ENCODE peak calls at places on chromosomes 7 and 10, in ten cellular contexts. E is activated CD4-positive, alpha-beta T cell treated with anti-CD3 and anti-CD28 coated beads, Interleukin-2, amount 50 U/mL, for 1 hour; X is NCI-H1092 treated with DMSO at 0.1 percent for 48 hours; D is T-cell; I is H1; C is suprapubic skin; L is neuronal stem cell; M is hippocampal formation; O is NCI-H460; R is left ventricle myocardium inferior. H is an unnamed sample.
A peak's percentile ranks its signal among the peaks of the same experiment; 100 is the strongest.

GRCh38 chr7:30256459-30256858 is 27.9 kb upstream of the ZNRF2 start:
- DNase-seq in E (no peak), X (no peak), D (no peak), I (no peak), C (no peak), L (no peak), M (no peak), O (no peak), R (no peak), H (no peak)

GRCh38 chr10:108443636-108444035 is 1279.1 kb upstream of the SORCS1 start:
- DNase-seq in E (no peak), X (no peak), D (no peak), I (no peak), C (no peak), L (no peak), M (no peak), O (no peak), R (no peak), H (no peak)

GRCh38 chr7:29881724-29882123 is 75.4 kb downstream of the WIPF3 start:
- DNase-seq in E (no peak), X (no peak), D (no peak), I (peak; percentile 29), C (no peak), L (peak; percentile 33), M (no peak), O (no peak), R (no peak), H (no peak)

GRCh38 chr10:133251388-133252222 is 13.9 kb downstream of the VENTX start:
- DNase-seq in E (no peak), X (no peak), D (no peak), I (no peak), C (no peak), L (no peak), M (no peak), O (no peak), R (no peak), H (no peak)

GRCh38 chr10:19652750-19653149 is 163.5 kb upstream of the PLXDC2 start:
- DNase-seq in E (no peak), X (no peak), D (no peak), I (no peak), C (no peak), L (no peak), M (no peak), O (no peak), R (no peak), H (no peak)

GRCh38 chr7:30040938-30041337 is 12.7 kb downstream of the PLEKHA8 start:
- DNase-seq in E (no peak), X (no peak), D (no peak), I (no peak), C (no peak), L (no peak), M (no peak), O (no peak), R (no peak), H (no peak)

GRCh38 chr10:119498889-119499864 is 43.3 kb downstream of the RGS10 start:
- DNase-seq in E (peak; percentile 25), X (no peak), D (no peak), I (no peak), C (no peak), L (no peak), M (no peak), O (no peak), R (no peak), H (no peak)

GRCh38 chr10:118042336-118042735 is 4.4 kb downstream of the RAB11FIP2 start:
- DNase-seq in E (no peak), X (no peak), D (no peak), I (no peak), C (no peak), L (no peak), M (no peak), O (no peak), R (no peak), H (no peak)

GRCh38 chr7:19455508-19456132 is 253.2 kb downstream of the POLR1F start:
- DNase-seq in E (no peak), X (no peak), D (no peak), I (no peak), C (no peak), L (no peak), M (no peak), O (no peak), R (no peak), H (no peak)

GRCh38 chr10:82496114-82496513 is 621.1 kb downstream of the NRG3 start:
- DNase-seq in E (no peak), X (no peak), D (no peak), I (no peak), C (no peak), L (no peak), M (no peak), O (no peak), R (no peak), H (no peak)

GRCh38 chr7:70693690-70694356 is 438.1 kb upstream of the GALNT17 start:
- DNase-seq in E (peak; percentile 54), X (peak; percentile 77), D (peak; percentile 25), I (no peak), C (peak; percentile 83), L (peak; percentile 68), M (peak; percentile 41), O (peak; percentile 51), R (peak; percentile 83), H (peak; percentile 79)

GRCh38 chr10:71256661-71257030 is 44.3 kb downstream of the UNC5B start:
- DNase-seq in E (no peak), X (no peak), D (no peak), I (no peak), C (no peak), L (no peak), M (no peak), O (no peak), R (no peak), H (no peak)

GRCh38 chr10:28686835-28687682 is 9.7 kb downstream of the BAMBI start:
- DNase-seq in E (no peak), X (no peak), D (no peak), I (no peak), C (no peak), L (no peak), M (no peak), O (no peak), R (no peak), H (no peak)

GRCh38 chr7:75876126-75876881 is 2.5 kb upstream of the RHBDD2 start:
- DNase-seq in E (no peak), X (no peak), D (no peak), I (no peak), C (no peak), L (no peak), M (no peak), O (no peak), R (no peak), H (no peak)

GRCh38 chr10:112996462-112996861 is 46.4 kb downstream of the TCF7L2 start:
- DNase-seq in E (no peak), X (no peak), D (no peak), I (no peak), C (no peak), L (no peak), M (no peak), O (no peak), R (no peak), H (no peak)

GRCh38 chr10:131126321-131127121 is 185.0 kb downstream of the TCERG1L start:
- DNase-seq in E (no peak), X (peak; percentile 41), D (no peak), I (no peak), C (no peak), L (no peak), M (peak; percentile 18), O (no peak), R (no peak), H (no peak)

GRCh38 chr10:68550747-68551411 is 9.3 kb upstream of the TET1 start:
- DNase-seq in E (peak; percentile 25), X (peak; percentile 52), D (no peak), I (peak; percentile 59), C (no peak), L (peak; percentile 73), M (peak; percentile 58), O (peak; percentile 82), R (no peak), H (no peak)

GRCh38 chr10:73875139-73875475 is 752 bp upstream of the CAMK2G start:
- DNase-seq in E (no peak), X (no peak), D (peak; percentile 43), I (no peak), C (no peak), L (no peak), M (no peak), O (no peak), R (no peak), H (no peak)

GRCh38 chr7:37482505-37482904 is 33.8 kb upstream of the ELMO1 start:
- DNase-seq in E (no peak), X (no peak), D (no peak), I (no peak), C (no peak), L (no peak), M (peak; percentile 46), O (no peak), R (no peak), H (no peak)

GRCh38 chr7:152180587-152180986 is 155.1 kb downstream of the GALNT11 start:
- DNase-seq in E (no peak), X (no peak), D (no peak), I (no peak), C (no peak), L (no peak), M (no peak), O (no peak), R (no peak), H (no peak)

GRCh38 chr7:40234046-40234445 is 99.2 kb downstream of the SUGCT start:
- DNase-seq in E (no peak), X (no peak), D (no peak), I (no peak), C (no peak), L (no peak), M (no peak), O (no peak), R (no peak), H (no peak)

GRCh38 chr7:37901890-37902524 is 14.6 kb downstream of the SFRP4 start:
- DNase-seq in E (no peak), X (no peak), D (no peak), I (no peak), C (no peak), L (no peak), M (no peak), O (peak; percentile 17), R (no peak), H (no peak)

GRCh38 chr10:123720536-123720935 is 54.4 kb downstream of the GPR26 start:
- DNase-seq in E (no peak), X (no peak), D (no peak), I (no peak), C (no peak), L (no peak), M (no peak), O (no peak), R (no peak), H (no peak)